ENCODE peak calls at places on chromosome 15, in nine cellular contexts. M is PC-9, I is psoas muscle, Y is body of pancreas, P is GM12864, G is pancreas, R is GM06990, C is kidney epithelial cell, S is right lobe of liver. W is an unnamed sample.

GRCh38 chr15:48222627-48223026 is 16.5 kb downstream of the SLC12A1 start:
- DNase-seq in C (no peak), S (no peak), Y (no peak), G (no peak), R (no peak), I (no peak), P (no peak), M (no peak), W (no peak)

GRCh38 chr15:69161878-69162213 is 1.4 kb downstream of the GLCE start:
- DNase-seq in C (no peak), P (no peak), G (no peak), S (no peak), M (no peak), R (no peak), I (no peak), Y (no peak), W (no peak)

GRCh38 chr15:53710906-53711305 is 48.6 kb downstream of the WDR72 start:
- DNase-seq in P (no peak), S (no peak), G (no peak), C (no peak), I (no peak), R (no peak), M (no peak), Y (no peak), W (no peak)

GRCh38 chr15:31607656-31608055 is 281.0 kb downstream of the KLF13 start:
- DNase-seq in M (no peak), I (no peak), G (no peak), R (no peak), S (no peak), Y (no peak), C (no peak), P (no peak), W (no peak)

GRCh38 chr15:36612063-36612788 is 32.8 kb downstream of the CDIN1 start:
- DNase-seq in Y (no peak), I (no peak), R (no peak), G (no peak), M (peak; percentile 39), C (no peak), P (no peak), S (no peak), W (no peak)

GRCh38 chr15:77396692-77397091 is 23.2 kb downstream of the PEAK1 start:
- DNase-seq in I (no peak), P (no peak), R (no peak), Y (no peak), G (no peak), S (no peak), C (no peak), M (no peak), W (no peak)

GRCh38 chr15:74783072-74783807 is 1.4 kb downstream of the CSK start:
- DNase-seq in C (no peak), Y (no peak), S (no peak), I (peak; percentile 57), M (no peak), P (no peak), R (peak; percentile 70), G (no peak), W (peak; percentile 59)

GRCh38 chr15:84797801-84798200 is 19.4 kb upstream of the ALPK3 start:
- DNase-seq in S (no peak), P (no peak), C (no peak), G (no peak), R (no peak), I (no peak), Y (no peak), M (no peak), W (no peak)

GRCh38 chr15:78629031-78629715 is 8.4 kb upstream of the CHRNA3 start:
- DNase-seq in S (no peak), P (no peak), R (no peak), C (no peak), I (no peak), G (no peak), M (no peak), Y (no peak), W (no peak)

GRCh38 chr15:66848666-66849392 is 146.8 kb downstream of the SMAD6 start:
- DNase-seq in C (no peak), M (no peak), Y (no peak), G (no peak), R (no peak), I (no peak), S (no peak), P (no peak), W (peak; percentile 6)

GRCh38 chr15:27342991-27343390 is 372.0 kb downstream of the GABRG3 start:
- DNase-seq in C (no peak), G (no peak), M (no peak), Y (no peak), S (no peak), R (no peak), I (no peak), P (no peak), W (no peak)

GRCh38 chr15:23467110-23467600 is 20.1 kb upstream of the GOLGA6L2 start:
- DNase-seq in I (no peak), C (no peak), M (no peak), R (no peak), S (no peak), P (no peak), G (no peak), Y (no peak), W (no peak)

GRCh38 chr15:95793226-95793625 is 537.3 kb upstream of the NR2F2 start:
- DNase-seq in G (no peak), S (no peak), Y (no peak), C (no peak), M (no peak), I (no peak), R (no peak), P (no peak), W (no peak)

GRCh38 chr15:90619468-90619867 is 89.7 kb downstream of the CRTC3 start:
- DNase-seq in I (no peak), S (no peak), G (no peak), P (no peak), C (no peak), M (no peak), R (no peak), Y (no peak), W (no peak)

GRCh38 chr15:93646193-93646592 is 557.2 kb upstream of the RGMA start:
- DNase-seq in R (no peak), C (no peak), G (no peak), S (no peak), M (no peak), Y (no peak), I (no peak), P (no peak), W (no peak)

GRCh38 chr15:45732544-45733130 is 97.8 kb downstream of the SQOR start:
- DNase-seq in P (no peak), R (no peak), I (no peak), M (no peak), G (no peak), Y (no peak), C (no peak), S (peak; percentile 23), W (peak; percentile 20)

GRCh38 chr15:36778516-36778915 is 199.1 kb downstream of the CDIN1 start:
- DNase-seq in R (no peak), P (no peak), C (no peak), I (no peak), Y (no peak), M (no peak), G (no peak), S (no peak), W (no peak)

GRCh38 chr15:70528816-70529215 is 234.5 kb downstream of the UACA start:
- DNase-seq in P (no peak), Y (no peak), M (no peak), R (no peak), I (no peak), C (no peak), G (no peak), S (no peak), W (no peak)
- H3K4me3 ChIP-seq in P (no peak overlapping the region), Y (no peak overlapping the region), M (no peak overlapping the region), R (no peak overlapping the region), I (no peak overlapping the region), C (no peak overlapping the region), G (no peak overlapping the region), S (no peak overlapping the region), W (no peak overlapping the region)

DNA sequence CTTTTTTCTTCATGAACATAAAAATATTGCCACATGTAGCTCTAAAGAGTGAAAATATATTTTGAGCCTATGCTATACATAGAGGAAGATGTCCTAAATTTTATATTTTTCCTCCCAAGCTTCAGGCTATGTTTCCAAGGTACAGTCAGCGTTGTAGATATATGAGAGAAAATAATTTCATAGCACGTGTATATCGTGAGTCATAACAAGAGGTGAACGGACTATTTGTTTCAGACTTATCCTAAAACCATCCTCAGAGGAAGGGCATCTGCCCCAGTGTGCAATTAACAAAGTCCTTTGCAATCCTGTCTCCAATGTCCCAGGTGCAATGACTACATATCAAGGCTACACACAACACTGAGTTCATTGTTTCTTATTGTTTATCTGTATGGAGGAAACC is 177.3 kb upstream of the ARRDC4 start:
- DNase-seq in P (no peak), I (no peak), R (no peak), M (no peak), C (no peak), Y (no peak), S (no peak), G (no peak), W (no peak)
- TF ChIP-seq CTCF in P (no peak), I (no peak), R (no peak), M (no peak), C (no peak), Y (no peak), S (no peak), G (no peak), W (no peak)

DNA sequence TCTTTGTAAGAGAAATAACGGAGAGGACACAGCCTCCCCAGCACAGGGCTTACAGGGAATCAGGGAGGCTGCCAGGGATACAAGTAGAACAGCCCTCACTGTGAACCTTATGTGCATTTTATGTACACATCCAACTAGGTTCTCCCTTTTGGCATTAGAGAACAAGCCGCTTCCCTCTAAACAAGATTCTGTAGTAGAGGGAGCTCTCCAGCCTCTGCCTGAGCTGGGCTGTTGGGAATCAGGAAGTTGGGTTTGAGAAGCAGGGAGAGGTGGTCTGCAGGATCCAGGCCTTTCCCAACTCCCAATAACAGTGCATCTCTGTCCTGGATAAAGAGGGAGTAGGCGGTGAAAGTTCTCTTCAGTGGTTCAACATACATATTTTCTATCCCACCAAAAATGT is 83.7 kb downstream of the ARNT2 start:
- DNase-seq in M (no peak), Y (no peak), S (no peak), P (no peak), I (no peak), R (no peak), C (no peak), G (no peak), W (no peak)
- H3K4me3 ChIP-seq in M (no peak overlapping the region), Y (no peak overlapping the region), S (no peak overlapping the region), P (no peak overlapping the region), I (no peak overlapping the region), R (no peak overlapping the region), C (no peak overlapping the region), G (no peak overlapping the region), W (no peak overlapping the region)

DNA sequence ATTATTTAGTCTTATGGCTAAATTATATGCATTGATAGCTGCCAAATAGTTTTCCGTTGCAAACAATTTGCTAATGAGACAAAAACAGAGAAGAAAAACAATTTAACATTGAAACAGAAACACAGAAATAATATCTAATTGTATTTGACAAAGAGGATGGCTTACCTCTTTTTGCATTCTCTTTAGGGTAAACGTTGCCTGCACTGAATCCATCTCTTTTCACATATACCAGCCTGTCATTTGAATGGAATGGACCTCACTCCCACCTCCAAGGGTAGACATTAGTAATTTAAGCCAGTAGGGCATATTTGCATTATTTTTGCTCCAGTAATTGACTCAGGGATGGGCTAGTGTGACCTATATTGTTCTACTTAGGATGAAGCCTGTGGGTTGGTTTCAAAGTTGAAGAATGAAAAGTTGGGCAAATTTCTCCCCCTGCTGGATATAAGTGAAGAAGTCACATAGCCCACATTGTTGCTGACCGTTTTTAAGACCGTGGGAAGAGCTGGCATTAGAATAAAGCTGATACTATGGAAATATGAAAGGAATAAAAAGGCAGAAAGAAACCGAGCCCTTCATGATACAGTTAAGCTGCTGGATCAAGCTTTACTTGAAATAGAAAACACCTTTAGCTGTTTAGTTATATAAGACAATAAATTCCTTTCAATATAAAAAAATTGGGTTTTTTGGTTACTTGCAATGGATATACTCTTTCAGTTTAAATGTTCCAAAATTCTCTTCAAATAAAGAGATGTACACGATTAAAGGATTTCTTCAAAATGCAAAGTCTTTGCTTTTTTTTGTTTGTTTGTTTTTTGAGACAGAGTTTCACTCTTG is 26.9 kb downstream of the PIERCE2 start:
- DNase-seq in R (no peak), Y (no peak), P (peak; percentile 5), C (peak; percentile 2), M (peak; percentile 37), G (no peak), S (no peak), I (no peak), W (no peak)
- TF ChIP-seq CTCF in R (peak; percentile 54), Y (peak; percentile 42), P (peak; percentile 53), C (peak; percentile 57), M (peak; percentile 65), G (peak; percentile 31), S (peak; percentile 62), I (peak; percentile 38), W (peak; percentile 35)